ENCODE peak calls at places on chromosome 16, in four cellular contexts. One of them, this sample, is unnamed.
A peak's percentile ranks its signal among the peaks of the same experiment; 100 is the strongest.

GRCh38 chr16:24971718-24972117 is 43.5 kb downstream of the ARHGAP17 start:
- DNase-seq in epithelial cell of esophagus: no peak
- DNase-seq in fibroblast of pulmonary artery: no peak
- DNase-seq in cardiac muscle cell: no peak
- DNase-seq in this sample: no peak

GRCh38 chr16:31333686-31334649 is 21.0 kb upstream of the ITGAX start:
- DNase-seq in epithelial cell of esophagus: peak; percentile 42
- DNase-seq in fibroblast of pulmonary artery: peak; percentile 10
- DNase-seq in cardiac muscle cell: peak; percentile 26
- DNase-seq in this sample: no peak

GRCh38 chr16:1790611-1791255 is 2.8 kb downstream of the IGFALS start:
- DNase-seq in epithelial cell of esophagus: no peak
- DNase-seq in fibroblast of pulmonary artery: no peak
- DNase-seq in cardiac muscle cell: no peak
- DNase-seq in this sample: no peak

GRCh38 chr16:9297437-9298113 is 206.1 kb downstream of the HAPSTR1 start:
- DNase-seq in epithelial cell of esophagus: no peak
- DNase-seq in fibroblast of pulmonary artery: no peak
- DNase-seq in cardiac muscle cell: no peak
- DNase-seq in this sample: no peak

GRCh38 chr16:9597967-9598730 is 506.7 kb downstream of the HAPSTR1 start:
- DNase-seq in epithelial cell of esophagus: no peak
- DNase-seq in fibroblast of pulmonary artery: no peak
- DNase-seq in cardiac muscle cell: no peak
- DNase-seq in this sample: no peak

GRCh38 chr16:67311607-67312449 is 14.7 kb downstream of the KCTD19 start:
- DNase-seq in epithelial cell of esophagus: peak; percentile 100
- DNase-seq in fibroblast of pulmonary artery: peak; percentile 99
- DNase-seq in cardiac muscle cell: peak; percentile 97
- DNase-seq in this sample: peak; percentile 97

GRCh38 chr16:8346291-8346690 is 244.0 kb downstream of the TMEM114 start:
- DNase-seq in epithelial cell of esophagus: no peak
- DNase-seq in fibroblast of pulmonary artery: peak; percentile 0
- DNase-seq in cardiac muscle cell: no peak
- DNase-seq in this sample: no peak

GRCh38 chr16:46857261-46857962 is 26.4 kb upstream of the C16orf87 start:
- DNase-seq in epithelial cell of esophagus: peak; percentile 57
- DNase-seq in fibroblast of pulmonary artery: peak; percentile 63
- DNase-seq in cardiac muscle cell: peak; percentile 50
- DNase-seq in this sample: no peak

GRCh38 chr16:63169100-63169499 is 1132.9 kb upstream of the CDH8 start:
- DNase-seq in epithelial cell of esophagus: no peak
- DNase-seq in fibroblast of pulmonary artery: no peak
- DNase-seq in cardiac muscle cell: no peak
- DNase-seq in this sample: no peak

GRCh38 chr16:77171750-77172635 is 19.0 kb upstream of the MON1B start:
- DNase-seq in epithelial cell of esophagus: peak; percentile 71
- DNase-seq in fibroblast of pulmonary artery: peak; percentile 76
- DNase-seq in cardiac muscle cell: peak; percentile 76
- DNase-seq in this sample: peak; percentile 27

GRCh38 chr16:57979006-57979585 is 8.2 kb upstream of the CNGB1 start:
- DNase-seq in epithelial cell of esophagus: no peak
- DNase-seq in fibroblast of pulmonary artery: no peak
- DNase-seq in cardiac muscle cell: no peak
- DNase-seq in this sample: no peak

GRCh38 chr16:31700200-31700529 is 172.5 kb downstream of the AHSP start:
- DNase-seq in epithelial cell of esophagus: no peak
- DNase-seq in fibroblast of pulmonary artery: no peak
- DNase-seq in cardiac muscle cell: no peak
- DNase-seq in this sample: no peak

GRCh38 chr16:87723224-87723619 is 42.6 kb downstream of the KLHDC4 start:
- DNase-seq in epithelial cell of esophagus: peak; percentile 72
- DNase-seq in fibroblast of pulmonary artery: peak; percentile 77
- DNase-seq in cardiac muscle cell: peak; percentile 72
- DNase-seq in this sample: no peak

GRCh38 chr16:74909665-74910064 is 75.3 kb downstream of the WDR59 start:
- DNase-seq in epithelial cell of esophagus: peak; percentile 50
- DNase-seq in fibroblast of pulmonary artery: no peak
- DNase-seq in cardiac muscle cell: no peak
- DNase-seq in this sample: no peak

GRCh38 chr16:79272141-79272577 is 328.4 kb downstream of the MAF start:
- DNase-seq in epithelial cell of esophagus: no peak
- DNase-seq in fibroblast of pulmonary artery: no peak
- DNase-seq in cardiac muscle cell: no peak
- DNase-seq in this sample: no peak

GRCh38 chr16:87600246-87600645 is 2.1 kb upstream of the JPH3 start:
- DNase-seq in epithelial cell of esophagus: no peak
- DNase-seq in fibroblast of pulmonary artery: no peak
- DNase-seq in cardiac muscle cell: no peak
- DNase-seq in this sample: no peak

GRCh38 chr16:72424776-72425175 is 252.8 kb upstream of the PMFBP1 start:
- DNase-seq in epithelial cell of esophagus: no peak
- DNase-seq in fibroblast of pulmonary artery: no peak
- DNase-seq in cardiac muscle cell: no peak
- DNase-seq in this sample: no peak

GRCh38 chr16:30054959-30055553 is 10.5 kb upstream of the ALDOA start:
- DNase-seq in epithelial cell of esophagus: peak; percentile 88
- DNase-seq in fibroblast of pulmonary artery: no peak
- DNase-seq in cardiac muscle cell: no peak
- DNase-seq in this sample: no peak

GRCh38 chr16:54054237-54054780 is 232.3 kb downstream of the IRX3 start:
- DNase-seq in epithelial cell of esophagus: no peak
- DNase-seq in fibroblast of pulmonary artery: no peak
- DNase-seq in cardiac muscle cell: no peak
- DNase-seq in this sample: no peak

GRCh38 chr16:53091508-53092211 is 36.9 kb downstream of the CHD9 start:
- DNase-seq in epithelial cell of esophagus: peak; percentile 72
- DNase-seq in fibroblast of pulmonary artery: peak; percentile 92
- DNase-seq in cardiac muscle cell: peak; percentile 94
- DNase-seq in this sample: peak; percentile 77

GRCh38 chr16:9102379-9102778 is 10.9 kb downstream of the HAPSTR1 start:
- DNase-seq in epithelial cell of esophagus: peak; percentile 92
- DNase-seq in fibroblast of pulmonary artery: peak; percentile 80
- DNase-seq in cardiac muscle cell: peak; percentile 75
- DNase-seq in this sample: peak; percentile 65

GRCh38 chr16:71645450-71645849 is 19.5 kb downstream of the MARVELD3 start:
- DNase-seq in epithelial cell of esophagus: peak; percentile 71
- DNase-seq in fibroblast of pulmonary artery: peak; percentile 40
- DNase-seq in cardiac muscle cell: peak; percentile 68
- DNase-seq in this sample: no peak

GRCh38 chr16:5604770-5605169 is 507.2 kb upstream of the EEF2KMT start:
- DNase-seq in epithelial cell of esophagus: no peak
- DNase-seq in fibroblast of pulmonary artery: no peak
- DNase-seq in cardiac muscle cell: no peak
- DNase-seq in this sample: no peak

GRCh38 chr16:72963921-72964320 is 84.0 kb downstream of the ZFHX3 start:
- DNase-seq in epithelial cell of esophagus: no peak
- DNase-seq in fibroblast of pulmonary artery: peak; percentile 36
- DNase-seq in cardiac muscle cell: peak; percentile 44
- DNase-seq in this sample: no peak

GRCh38 chr16:23500212-23500865 is 10.0 kb downstream of the GGA2 start:
- DNase-seq in epithelial cell of esophagus: no peak
- DNase-seq in fibroblast of pulmonary artery: no peak
- DNase-seq in cardiac muscle cell: no peak
- DNase-seq in this sample: no peak

GRCh38 chr16:69424935-69425784 is 741 bp downstream of the CYB5B start:
- DNase-seq in epithelial cell of esophagus: no peak
- DNase-seq in fibroblast of pulmonary artery: no peak
- DNase-seq in cardiac muscle cell: no peak
- DNase-seq in this sample: no peak

GRCh38 chr16:78666318-78666717 is 566.9 kb downstream of the WWOX start:
- DNase-seq in epithelial cell of esophagus: no peak
- DNase-seq in fibroblast of pulmonary artery: no peak
- DNase-seq in cardiac muscle cell: no peak
- DNase-seq in this sample: no peak

GRCh38 chr16:50737420-50737959 is 4.4 kb upstream of the CYLD start:
- DNase-seq in epithelial cell of esophagus: no peak
- DNase-seq in fibroblast of pulmonary artery: no peak
- DNase-seq in cardiac muscle cell: no peak
- DNase-seq in this sample: no peak

GRCh38 chr16:72956124-72957064 is 91.5 kb downstream of the ZFHX3 start:
- DNase-seq in epithelial cell of esophagus: no peak
- DNase-seq in fibroblast of pulmonary artery: no peak
- DNase-seq in cardiac muscle cell: no peak
- DNase-seq in this sample: no peak

GRCh38 chr16:71673190-71673956 is 47.4 kb downstream of the MARVELD3 start:
- DNase-seq in epithelial cell of esophagus: no peak
- DNase-seq in fibroblast of pulmonary artery: no peak
- DNase-seq in cardiac muscle cell: no peak
- DNase-seq in this sample: no peak

GRCh38 chr16:53089434-53090270 is 34.9 kb downstream of the CHD9 start:
- DNase-seq in epithelial cell of esophagus: peak; percentile 44
- DNase-seq in fibroblast of pulmonary artery: peak; percentile 70
- DNase-seq in cardiac muscle cell: peak; percentile 77
- DNase-seq in this sample: no peak

GRCh38 chr16:84942786-84943185 is 68.5 kb downstream of the ZDHHC7 start:
- DNase-seq in epithelial cell of esophagus: no peak
- DNase-seq in fibroblast of pulmonary artery: no peak
- DNase-seq in cardiac muscle cell: no peak
- DNase-seq in this sample: no peak

GRCh38 chr16:84941916-84942315 is 69.4 kb downstream of the ZDHHC7 start:
- DNase-seq in epithelial cell of esophagus: peak; percentile 70
- DNase-seq in fibroblast of pulmonary artery: no peak
- DNase-seq in cardiac muscle cell: no peak
- DNase-seq in this sample: no peak

GRCh38 chr16:84937196-84937935 is 74.0 kb downstream of the ZDHHC7 start:
- DNase-seq in epithelial cell of esophagus: peak; percentile 51
- DNase-seq in fibroblast of pulmonary artery: no peak
- DNase-seq in cardiac muscle cell: no peak
- DNase-seq in this sample: no peak

GRCh38 chr16:84943620-84944019 is 67.7 kb downstream of the ZDHHC7 start:
- DNase-seq in epithelial cell of esophagus: no peak
- DNase-seq in fibroblast of pulmonary artery: no peak
- DNase-seq in cardiac muscle cell: no peak
- DNase-seq in this sample: no peak

DNA sequence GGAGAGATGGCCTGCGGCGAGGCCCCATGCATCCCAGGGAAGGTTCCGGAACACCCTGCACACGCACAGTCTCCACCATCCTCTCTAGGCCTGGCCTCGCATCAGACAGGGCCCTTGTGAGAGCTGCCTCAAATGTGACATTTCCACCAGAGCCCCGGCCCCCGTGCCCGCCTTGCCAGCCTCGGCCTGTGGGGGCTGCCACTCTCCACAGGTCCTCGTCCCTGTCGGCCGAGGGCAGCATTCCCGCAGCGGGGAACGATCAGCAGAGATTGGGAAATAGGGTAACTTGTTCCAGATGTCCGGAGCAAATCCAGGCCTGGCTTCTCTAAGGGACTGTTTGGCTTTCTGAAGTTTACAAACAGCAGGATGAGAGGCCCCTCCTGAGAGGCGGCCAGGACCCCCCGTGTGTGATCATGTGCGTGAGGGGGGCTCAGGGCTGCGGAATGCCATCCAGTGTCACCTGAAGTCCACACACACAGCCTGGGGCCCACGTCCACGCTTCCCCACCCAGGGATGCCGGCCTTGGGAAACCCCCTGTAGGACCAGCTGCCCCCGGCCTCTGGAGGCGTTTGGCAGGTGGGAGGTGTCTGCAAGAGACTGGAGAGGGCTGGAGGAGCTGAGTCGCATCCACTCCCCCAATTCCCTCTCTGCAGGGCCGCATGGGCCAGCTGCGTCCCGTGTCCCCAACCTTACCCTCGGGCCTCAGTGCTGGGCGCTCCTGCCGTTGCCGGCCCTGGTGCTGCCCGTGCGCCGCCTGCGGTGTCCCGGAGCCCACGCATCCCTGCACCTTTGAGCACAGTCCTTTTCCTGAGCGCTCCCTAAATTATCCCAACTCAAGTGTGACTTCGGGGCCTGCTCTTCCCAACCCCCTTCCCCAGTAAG is 70.4 kb downstream of the ZDHHC7 start:
- DNase-seq in epithelial cell of esophagus: no peak
- DNase-seq in fibroblast of pulmonary artery: no peak
- DNase-seq in cardiac muscle cell: peak; percentile 30
- DNase-seq in this sample: peak; percentile 44
- TF ChIP-seq CTCF in epithelial cell of esophagus: no peak
- TF ChIP-seq CTCF in fibroblast of pulmonary artery: no peak
- TF ChIP-seq CTCF in cardiac muscle cell: peak; percentile 3
- TF ChIP-seq CTCF in this sample: peak; percentile 35

GRCh38 chr16:70438983-70439862 is at the start of gene ST3GAL2:
- DNase-seq in epithelial cell of esophagus: peak; percentile 89
- DNase-seq in fibroblast of pulmonary artery: peak; percentile 93
- DNase-seq in cardiac muscle cell: peak; percentile 97
- DNase-seq in this sample: peak; percentile 85
- TF ChIP-seq CTCF in epithelial cell of esophagus: no peak
- TF ChIP-seq CTCF in fibroblast of pulmonary artery: no peak
- TF ChIP-seq CTCF in cardiac muscle cell: no peak
- TF ChIP-seq CTCF in this sample: no peak

DNA sequence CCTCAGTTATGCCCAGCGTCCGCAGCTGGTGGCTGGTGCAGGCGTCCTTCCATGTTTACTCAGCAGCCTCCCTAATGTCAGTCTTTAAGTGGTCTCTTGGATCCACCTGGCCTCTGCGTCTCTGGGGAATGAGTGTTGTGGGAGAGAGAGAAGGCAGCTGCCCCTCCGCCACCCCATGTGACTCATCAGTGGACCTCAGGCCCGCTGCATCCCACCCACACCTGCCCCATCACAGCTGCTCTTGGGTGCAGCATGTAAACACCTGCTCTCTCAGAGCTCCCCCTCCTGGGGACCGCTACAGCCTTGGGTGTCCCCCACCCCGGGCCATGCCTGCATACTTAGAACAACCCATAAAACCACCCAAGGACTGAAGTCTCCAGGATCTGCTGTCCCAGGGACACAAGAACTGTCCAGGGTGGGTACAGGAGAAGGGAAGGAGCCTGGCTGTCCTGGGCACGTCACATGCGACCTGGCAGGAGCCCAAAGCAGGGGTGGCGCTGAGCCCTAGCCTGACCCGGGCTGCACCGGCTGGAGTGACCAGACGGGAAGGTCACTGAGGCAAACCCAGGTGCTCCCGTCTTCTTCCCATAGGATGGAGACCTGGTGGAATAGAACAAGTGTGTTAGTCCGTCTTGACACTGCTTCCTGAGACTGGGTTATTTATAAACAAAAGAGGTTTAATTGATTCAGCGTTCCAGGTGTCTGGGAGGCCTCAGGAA is 4.2 kb downstream of the C16orf90 start:
- DNase-seq in epithelial cell of esophagus: no peak
- DNase-seq in fibroblast of pulmonary artery: no peak
- DNase-seq in cardiac muscle cell: no peak
- DNase-seq in this sample: no peak
- TF ChIP-seq CTCF in epithelial cell of esophagus: no peak
- TF ChIP-seq CTCF in fibroblast of pulmonary artery: no peak
- TF ChIP-seq CTCF in cardiac muscle cell: no peak
- TF ChIP-seq CTCF in this sample: no peak

GRCh38 chr16:11355862-11356261 is 10.6 kb downstream of the RMI2 start:
- DNase-seq in epithelial cell of esophagus: no peak
- DNase-seq in fibroblast of pulmonary artery: no peak
- DNase-seq in cardiac muscle cell: no peak
- DNase-seq in this sample: no peak

GRCh38 chr16:11356573-11357331 is 11.5 kb downstream of the RMI2 start:
- DNase-seq in epithelial cell of esophagus: peak; percentile 43
- DNase-seq in fibroblast of pulmonary artery: peak; percentile 65
- DNase-seq in cardiac muscle cell: peak; percentile 72
- DNase-seq in this sample: no peak

GRCh38 chr16:11354407-11354732 is 9.1 kb downstream of the RMI2 start:
- DNase-seq in epithelial cell of esophagus: no peak
- DNase-seq in fibroblast of pulmonary artery: no peak
- DNase-seq in cardiac muscle cell: no peak
- DNase-seq in this sample: no peak

GRCh38 chr16:11353158-11353557 is 7.9 kb downstream of the RMI2 start:
- DNase-seq in epithelial cell of esophagus: no peak
- DNase-seq in fibroblast of pulmonary artery: no peak
- DNase-seq in cardiac muscle cell: no peak
- DNase-seq in this sample: no peak

GRCh38 chr16:11354733-11355574 is 9.7 kb downstream of the RMI2 start:
- DNase-seq in epithelial cell of esophagus: no peak
- DNase-seq in fibroblast of pulmonary artery: no peak
- DNase-seq in cardiac muscle cell: peak; percentile 66
- DNase-seq in this sample: no peak
- TF ChIP-seq CTCF in epithelial cell of esophagus: no peak
- TF ChIP-seq CTCF in fibroblast of pulmonary artery: no peak
- TF ChIP-seq CTCF in cardiac muscle cell: no peak
- TF ChIP-seq CTCF in this sample: peak; percentile 8

This sample was measured in AG09319.